ENCODE peak calls at places on chromosome 3, in five cellular contexts. U is cardiac fibroblast, D is AG10803, X is lung, B is mammary epithelial cell. Y is an unnamed sample.

GRCh38 chr3:29335921-29336320 is 55.0 kb downstream of the RBMS3 start:
- DNase-seq in D (peak), X (no peak), B (no peak), U (peak), Y (no peak)

GRCh38 chr3:130941793-130942192 is 47.9 kb downstream of the ATP2C1 start:
- DNase-seq in D (no peak), X (no peak), B (peak), U (peak), Y (no peak)

GRCh38 chr3:94453864-94454263 is 391.0 kb downstream of the NSUN3 start:
- DNase-seq in X (no peak), U (no peak), D (no peak), B (no peak), Y (no peak)

GRCh38 chr3:77915341-77915740 is 875.4 kb downstream of the ROBO2 start:
- DNase-seq in X (no peak), U (no peak), D (no peak), B (no peak), Y (no peak)

GRCh38 chr3:183653209-183654064 is 18.0 kb downstream of the KLHL24 start:
- DNase-seq in D (no peak), X (no peak), U (peak), B (peak), Y (no peak)

GRCh38 chr3:186921578-186921977 is 8.7 kb upstream of the ST6GAL1 start:
- DNase-seq in U (no peak), D (no peak), B (no peak), X (no peak), Y (no peak)

GRCh38 chr3:133077688-133078087 is 39.5 kb downstream of the TMEM108 start:
- DNase-seq in U (no peak), B (no peak), D (no peak), X (no peak), Y (peak)

GRCh38 chr3:186502942-186503712 is 41.1 kb downstream of the CRYGS start:
- DNase-seq in U (no peak), B (no peak), D (no peak), X (no peak), Y (no peak)

GRCh38 chr3:5264093-5264610 is 76.6 kb downstream of the EDEM1 start:
- DNase-seq in X (no peak), B (no peak), U (no peak), D (peak), Y (no peak)

GRCh38 chr3:16319307-16319706 is 54.3 kb downstream of the OXNAD1 start:
- DNase-seq in X (no peak), D (no peak), B (no peak), U (peak), Y (no peak)

GRCh38 chr3:42605550-42606173 is 5.2 kb downstream of the NKTR start:
- DNase-seq in U (peak), B (no peak), D (no peak), X (no peak), Y (no peak)

GRCh38 chr3:151804267-151804666 is 9.6 kb upstream of the AADAC start:
- DNase-seq in B (no peak), D (no peak), X (no peak), U (no peak), Y (no peak)

GRCh38 chr3:108403921-108404320 is 106.5 kb downstream of the MYH15 start:
- DNase-seq in D (peak), U (peak), X (no peak), B (no peak), Y (no peak)

GRCh38 chr3:56826831-56827722 is 25.3 kb upstream of the ARHGEF3 start:
- DNase-seq in X (no peak), D (no peak), U (peak), B (peak), Y (no peak)

GRCh38 chr3:128492353-128493220 is at the start of gene GATA2:
- DNase-seq in U (no peak), X (no peak), D (no peak), B (no peak), Y (no peak)

GRCh38 chr3:126402666-126403302 is 8.1 kb downstream of the CFAP100 start:
- DNase-seq in B (no peak), U (no peak), X (no peak), D (no peak), Y (no peak)

GRCh38 chr3:147572970-147573340 is 163.8 kb downstream of the ZIC1 start:
- DNase-seq in D (no peak), B (peak), U (peak), X (no peak), Y (no peak)

GRCh38 chr3:106590259-106590658 is 721.4 kb upstream of the CBLB start:
- DNase-seq in D (peak), B (no peak), U (peak), X (no peak), Y (no peak)

GRCh38 chr3:189260556-189261493 is 89.1 kb downstream of the TPRG1 start:
- DNase-seq in B (no peak), D (peak), X (no peak), U (no peak), Y (no peak)

GRCh38 chr3:20648294-20648693 is 462.3 kb upstream of the SGO1 start:
- DNase-seq in D (peak), B (peak), X (no peak), U (peak), Y (no peak)

GRCh38 chr3:94423566-94423965 is 360.7 kb downstream of the NSUN3 start:
- DNase-seq in D (peak), B (peak), X (no peak), U (peak), Y (no peak)

GRCh38 chr3:105728913-105729312 is 139.9 kb downstream of the CBLB start:
- DNase-seq in U (no peak), X (no peak), D (no peak), B (no peak), Y (no peak)

GRCh38 chr3:58144478-58145142 is 66.2 kb downstream of the DNASE1L3 start:
- DNase-seq in U (no peak), D (no peak), X (no peak), B (no peak), Y (peak)

GRCh38 chr3:78506581-78507195 is 1261.1 kb downstream of the ROBO1 start:
- DNase-seq in U (no peak), D (no peak), B (peak), X (no peak), Y (no peak)

GRCh38 chr3:127881586-127881985 is 33.4 kb upstream of the KBTBD12 start:
- DNase-seq in U (no peak), X (no peak), B (no peak), D (no peak), Y (no peak)

GRCh38 chr3:187403768-187404270 is 35.6 kb downstream of the RTP4 start:
- DNase-seq in U (peak), X (no peak), B (peak), D (peak), Y (peak)

GRCh38 chr3:171687064-171687463 is 123.2 kb downstream of the PLD1 start:
- DNase-seq in D (no peak), U (no peak), X (no peak), B (no peak), Y (no peak)

GRCh38 chr3:156150434-156151066 is 30.2 kb downstream of the KCNAB1 start:
- DNase-seq in D (peak), X (no peak), U (peak), B (peak), Y (no peak)

GRCh38 chr3:48765376-48765775 is 48.4 kb upstream of the IP6K2 start:
- DNase-seq in U (peak), X (no peak), B (peak), D (no peak), Y (peak)

GRCh38 chr3:129249284-129250065 is at the start of gene COPG1:
- DNase-seq in X (peak), U (peak), D (peak), B (peak), Y (peak)

GRCh38 chr3:37249717-37250116 is 75.3 kb upstream of the LRRFIP2 start:
- DNase-seq in X (no peak), D (no peak), U (no peak), B (no peak), Y (no peak)

GRCh38 chr3:16548721-16549120 is 35.2 kb upstream of the RFTN1 start:
- DNase-seq in B (peak), U (peak), X (no peak), D (peak), Y (no peak)

GRCh38 chr3:107884719-107885460 is 205.9 kb downstream of the CD47 start:
- DNase-seq in X (no peak), D (peak), B (peak), U (peak), Y (no peak)

GRCh38 chr3:1292571-1292970 is 199.7 kb downstream of the CNTN6 start:
- DNase-seq in X (no peak), U (no peak), D (no peak), B (no peak), Y (no peak)

GRCh38 chr3:62562017-62562416 is 188.7 kb upstream of the FEZF2 start:
- DNase-seq in X (no peak), U (peak), B (no peak), D (peak), Y (no peak)

GRCh38 chr3:103319912-103320311 is 885.1 kb downstream of the ZPLD1 start:
- DNase-seq in D (no peak), B (no peak), X (no peak), U (no peak), Y (no peak)
- H3K4me3 ChIP-seq in D (no peak), B (no peak), X (no peak), U (no peak), Y (no peak)

GRCh38 chr3:138118863-138119766 is 3.7 kb upstream of the DZIP1L start:
- DNase-seq in X (peak), U (peak), D (peak), B (peak), Y (peak)
- TF ChIP-seq CTCF in X (peak), U (peak), D (peak), B (peak), Y (peak)

DNA sequence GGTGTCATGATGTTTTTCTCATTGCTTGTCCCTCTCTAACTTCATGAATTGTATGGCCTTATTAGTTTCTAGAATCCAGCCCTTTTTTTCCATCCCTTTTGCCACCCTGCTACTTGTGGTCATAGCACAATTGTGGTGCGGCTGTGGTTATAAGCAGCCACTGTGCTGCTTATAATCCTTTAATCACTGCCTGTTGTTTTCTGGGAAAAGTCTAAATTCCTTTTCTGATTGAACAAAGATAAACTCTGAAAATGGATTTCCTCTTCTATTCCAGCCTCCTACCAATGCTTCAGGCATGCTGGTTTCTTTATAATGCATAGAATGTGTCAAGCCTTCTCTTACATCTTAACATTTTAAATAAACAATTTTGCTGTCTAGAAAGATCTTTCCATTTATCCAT is 319.5 kb downstream of the C3orf38 start:
- DNase-seq in X (no peak), B (no peak), U (no peak), D (no peak), Y (no peak)
- H3K4me3 ChIP-seq in X (no peak), B (no peak), U (no peak), D (no peak), Y (no peak)

DNA sequence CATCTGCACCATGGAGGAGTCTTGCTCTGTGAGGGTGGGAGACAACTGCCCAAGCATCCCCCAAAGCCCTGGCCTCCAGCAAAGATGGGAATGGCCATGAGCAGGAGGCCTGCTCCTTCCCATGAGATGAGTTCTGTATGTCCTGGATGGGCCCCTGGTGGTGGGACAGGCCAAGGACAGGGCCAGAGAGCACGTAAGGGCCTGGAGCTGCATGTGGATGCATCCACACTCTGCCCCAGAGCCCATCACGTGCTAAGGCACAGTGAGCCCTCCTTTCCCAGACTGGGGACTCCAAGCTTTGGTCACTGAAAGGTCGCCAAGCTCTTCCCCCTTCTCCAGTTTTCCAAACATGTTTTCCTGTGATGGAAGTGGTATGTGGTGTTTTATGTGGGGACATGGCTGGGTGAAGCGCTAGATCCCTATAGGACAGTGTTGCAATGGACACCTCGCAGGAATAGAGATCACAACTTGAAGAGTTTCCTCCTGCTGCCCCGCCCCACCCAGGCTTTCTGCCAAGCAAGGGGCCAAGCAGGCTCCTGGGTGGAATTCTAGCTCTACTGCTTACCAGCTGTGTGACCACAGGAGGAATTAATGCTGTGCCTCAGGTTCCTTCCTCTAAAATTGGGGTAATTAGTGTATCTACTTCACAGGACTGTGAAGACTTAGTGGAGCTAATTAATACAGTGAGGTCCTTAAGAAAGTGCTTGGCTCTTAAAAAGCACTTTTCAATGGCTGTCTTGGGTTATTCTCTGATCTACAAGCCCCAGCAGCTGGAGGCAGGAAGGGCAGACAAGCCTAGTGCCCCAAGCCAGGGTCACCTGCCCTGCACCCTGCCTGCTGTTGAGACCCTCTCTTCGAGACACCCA is 106.4 kb upstream of the RPL32 start:
- DNase-seq in B (peak), X (peak), U (peak), D (peak), Y (peak)
- TF ChIP-seq CTCF in B (peak), X (no peak), U (no peak), D (peak), Y (no peak)

GRCh38 chr3:38460377-38461085 is 6.8 kb downstream of the ACVR2B start:
- DNase-seq in U (no peak), X (no peak), D (no peak), B (no peak), Y (no peak)

GRCh38 chr3:38457111-38458003 is 3.7 kb downstream of the ACVR2B start:
- DNase-seq in D (peak), B (no peak), U (peak), X (no peak), Y (no peak)

GRCh38 chr3:38458796-38459498 is 5.3 kb downstream of the ACVR2B start:
- DNase-seq in U (no peak), D (peak), B (peak), X (peak), Y (peak)

GRCh38 chr3:38461086-38461390 is 7.3 kb downstream of the ACVR2B start:
- DNase-seq in X (no peak), B (no peak), D (no peak), U (no peak), Y (no peak)

GRCh38 chr3:38459499-38460048 is 5.9 kb downstream of the ACVR2B start:
- DNase-seq in X (no peak), U (no peak), D (no peak), B (no peak), Y (no peak)
- H3K4me3 ChIP-seq in X (no peak), U (no peak), D (no peak), B (peak), Y (peak)

GRCh38 chr3:190442240-190442639 is 7.5 kb downstream of the TMEM207 start:
- DNase-seq in B (no peak), U (no peak), X (no peak), D (no peak), Y (no peak)

GRCh38 chr3:190444576-190445145 is 5.0 kb downstream of the TMEM207 start:
- DNase-seq in B (peak), D (peak), X (no peak), U (no peak), Y (no peak)

GRCh38 chr3:190446492-190447301 is 3.0 kb downstream of the TMEM207 start:
- DNase-seq in D (no peak), B (no peak), X (no peak), U (no peak), Y (no peak)

GRCh38 chr3:190444036-190444435 is 5.7 kb downstream of the TMEM207 start:
- DNase-seq in D (no peak), B (no peak), X (no peak), U (no peak), Y (no peak)

GRCh38 chr3:190443257-190443656 is 6.4 kb downstream of the TMEM207 start:
- DNase-seq in B (no peak), X (no peak), D (peak), U (peak), Y (no peak)
- TF ChIP-seq CTCF in B (peak), X (no peak), D (peak), U (no peak), Y (peak)

GRCh38 chr3:111862974-111863373 is 3.9 kb downstream of the PHLDB2 start:
- DNase-seq in X (no peak), D (no peak), U (no peak), B (peak), Y (no peak)
- H3K4me3 ChIP-seq in X (no peak), D (no peak), U (no peak), B (peak), Y (no peak)

GRCh38 chr3:158369279-158369678 is 201.7 kb upstream of the MLF1 start:
- DNase-seq in U (no peak), D (no peak), X (no peak), B (no peak), Y (no peak)
- TF ChIP-seq CTCF in U (no peak), D (no peak), X (no peak), B (no peak), Y (no peak)

GRCh38 chr3:122030381-122031122 is 8.5 kb upstream of the ILDR1 start:
- DNase-seq in D (peak), U (peak), B (no peak), X (no peak), Y (no peak)
- H3K4me3 ChIP-seq in D (no peak), U (no peak), B (no peak), X (no peak), Y (no peak)